ENCODE peak calls at places on chromosomes 12 and 14, in ten cellular contexts. R is Peyer's patch, V is heart left ventricle, G is neural progenitor cell, T is kidney epithelial cell, F is pancreas, H is A549, N is body of pancreas, E is AG10803, B is fibroblast of the aortic adventitia. Y is an unnamed sample.

GRCh38 chr14:45246633-45247173 is 6.3 kb downstream of the MIS18BP1 start:
- DNase-seq in R (no peak), V (no peak), G (no peak), T (no peak), F (no peak), H (no peak), N (no peak), E (no peak), B (no peak), Y (no peak)

GRCh38 chr14:23119362-23120327 is 590 bp upstream of the CEBPE start:
- DNase-seq in R (no peak), V (no peak), G (peak), T (no peak), F (no peak), H (no peak), N (peak), E (no peak), B (no peak), Y (no peak)

GRCh38 chr12:115160290-115161108 is 476.5 kb upstream of the TBX3 start:
- DNase-seq in R (no peak), V (no peak), G (no peak), T (no peak), F (no peak), H (no peak), N (no peak), E (no peak), B (no peak), Y (peak)

GRCh38 chr12:10305411-10305810 is 2.3 kb upstream of the KLRD1 start:
- DNase-seq in R (no peak), V (no peak), G (no peak), T (no peak), F (no peak), H (no peak), N (no peak), E (no peak), B (no peak), Y (no peak)

GRCh38 chr12:123991402-123991951 is 18.5 kb downstream of the ZNF664 start:
- DNase-seq in R (no peak), V (no peak), G (no peak), T (no peak), F (no peak), H (no peak), N (no peak), E (peak), B (no peak), Y (no peak)

GRCh38 chr14:38762845-38763244 is 340.2 kb downstream of the SEC23A start:
- DNase-seq in R (no peak), V (no peak), G (no peak), T (no peak), F (no peak), H (no peak), N (no peak), E (no peak), B (no peak), Y (no peak)

GRCh38 chr12:74317078-74317581 is 220.5 kb upstream of the ATXN7L3B start:
- DNase-seq in R (no peak), V (peak), G (peak), T (peak), F (no peak), H (peak), N (peak), E (no peak), B (peak), Y (peak)

GRCh38 chr14:105945891-105946290 is 419.5 kb downstream of the TMEM121 start:
- DNase-seq in R (no peak), V (no peak), G (no peak), T (no peak), F (peak), H (no peak), N (peak), E (no peak), B (no peak), Y (no peak)

GRCh38 chr14:104706733-104707628 is 17.0 kb upstream of the ADSS1 start:
- DNase-seq in R (no peak), V (no peak), G (no peak), T (no peak), F (no peak), H (no peak), N (no peak), E (no peak), B (no peak), Y (no peak)

GRCh38 chr14:60222820-60223219 is 26.2 kb upstream of the PPM1A start:
- DNase-seq in R (no peak), V (peak), G (no peak), T (no peak), F (peak), H (no peak), N (peak), E (no peak), B (no peak), Y (no peak)

GRCh38 chr14:84520711-84521338 is 1009.1 kb upstream of the FLRT2 start:
- DNase-seq in R (no peak), V (no peak), G (no peak), T (no peak), F (no peak), H (no peak), N (peak), E (peak), B (peak), Y (no peak)

GRCh38 chr14:101363261-101363555 is 198.1 kb upstream of the DIO3 start:
- DNase-seq in R (no peak), V (no peak), G (no peak), T (no peak), F (no peak), H (no peak), N (no peak), E (no peak), B (no peak), Y (no peak)

GRCh38 chr12:111274820-111275219 is 94.1 kb downstream of the PHETA1 start:
- DNase-seq in R (no peak), V (no peak), G (peak), T (no peak), F (no peak), H (peak), N (no peak), E (no peak), B (no peak), Y (no peak)

GRCh38 chr14:96889091-96889490 is 91.9 kb downstream of the VRK1 start:
- DNase-seq in R (no peak), V (no peak), G (no peak), T (no peak), F (no peak), H (no peak), N (no peak), E (no peak), B (no peak), Y (no peak)

GRCh38 chr12:120470150-120470817 is 736 bp upstream of the SRSF9 start:
- DNase-seq in R (no peak), V (no peak), G (peak), T (no peak), F (no peak), H (peak), N (no peak), E (peak), B (peak), Y (no peak)

GRCh38 chr14:24911324-24912095 is 138.4 kb downstream of the STXBP6 start:
- DNase-seq in R (no peak), V (no peak), G (no peak), T (no peak), F (peak), H (no peak), N (peak), E (peak), B (peak), Y (no peak)

DNA sequence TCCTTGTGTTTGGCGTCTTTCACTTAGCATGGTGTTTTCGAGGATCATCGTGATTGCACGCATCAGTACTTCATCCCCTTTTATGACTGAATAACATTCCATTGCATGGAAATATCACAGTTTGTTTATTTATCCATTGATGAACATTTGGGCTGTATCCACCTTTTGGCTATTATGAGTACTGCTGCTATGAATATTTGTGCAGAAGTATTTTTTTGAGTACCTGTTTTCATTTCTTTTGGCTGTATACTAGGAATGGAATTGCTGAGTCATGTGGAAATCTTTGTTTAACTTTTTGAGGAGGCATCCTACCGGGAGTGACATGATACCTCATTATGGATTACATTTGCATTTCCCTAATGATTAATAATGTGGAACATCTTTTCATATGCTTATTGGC is 66.4 kb downstream of the WNK1 start:
- DNase-seq in R (no peak), V (no peak), G (no peak), T (no peak), F (no peak), H (no peak), N (no peak), E (no peak), B (peak), Y (no peak)
- TF ChIP-seq CTCF in R (no peak), V (no peak), G (no peak), T (no peak), F (no peak), H (no peak), N (no peak), E (peak), B (peak), Y (no peak)

GRCh38 chr12:109741286-109741969 is 27.8 kb downstream of the FAM222A start:
- DNase-seq in R (no peak), V (no peak), G (no peak), T (no peak), F (no peak), H (no peak), N (peak), E (no peak), B (no peak), Y (peak)
- H3K4me3 ChIP-seq in R (no peak), V (no peak), G (no peak), T (no peak), F (no peak), H (no peak), N (no peak), E (no peak), B (no peak), Y (no peak)

GRCh38 chr12:131980263-131980662 is 30.5 kb downstream of the EP400 start:
- DNase-seq in R (no peak), V (no peak), G (no peak), T (no peak), F (no peak), H (no peak), N (no peak), E (no peak), B (peak), Y (no peak)
- TF ChIP-seq CTCF in R (no peak), V (no peak), G (no peak), T (no peak), F (no peak), H (peak), N (no peak), E (no peak), B (peak), Y (no peak)

GRCh38 chr12:50246873-50247612 is 36.3 kb downstream of the LIMA1 start:
- DNase-seq in R (peak), V (peak), G (no peak), T (peak), F (peak), H (peak), N (peak), E (peak), B (peak), Y (no peak)
- H3K4me3 ChIP-seq in R (no peak), V (no peak), G (no peak), T (no peak), F (no peak), H (no peak), N (no peak), E (no peak), B (no peak), Y (no peak)

DNA sequence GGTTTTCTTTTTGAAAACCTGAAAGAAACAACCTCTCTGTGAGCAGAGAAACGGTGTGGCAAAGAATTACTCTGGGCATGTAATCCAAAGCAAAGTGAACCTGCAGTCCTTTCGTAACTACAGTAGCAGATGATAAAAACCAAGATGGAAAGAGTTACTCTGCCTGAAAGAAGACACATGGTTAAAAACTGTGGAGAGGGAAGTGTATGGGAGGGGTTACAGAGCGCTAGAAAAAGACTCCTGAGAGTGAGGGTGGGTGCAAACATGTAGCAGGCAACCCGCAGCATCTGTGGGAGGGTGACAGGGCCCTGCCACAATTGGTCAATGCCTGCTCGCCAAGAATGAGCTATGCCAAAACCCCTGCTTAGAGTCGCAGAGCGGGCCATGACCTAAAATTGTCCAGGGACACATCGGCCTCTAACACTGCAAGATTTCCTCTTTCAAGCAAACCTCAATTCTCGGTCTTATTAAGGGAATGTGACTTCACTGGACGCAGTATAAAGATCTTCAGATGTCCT is 753 bp downstream of the PRKAG1 start:
- DNase-seq in R (peak), V (peak), G (no peak), T (no peak), F (no peak), H (no peak), N (peak), E (peak), B (no peak), Y (no peak)
- TF ChIP-seq CTCF in R (no peak), V (no peak), G (no peak), T (no peak), F (no peak), H (no peak), N (no peak), E (no peak), B (peak), Y (no peak)

GRCh38 chr12:54019924-54020586 is 8.2 kb upstream of the HOXC6 start:
- DNase-seq in R (no peak), V (peak), G (no peak), T (no peak), F (no peak), H (no peak), N (no peak), E (peak), B (no peak), Y (no peak)

GRCh38 chr12:54017027-54017788 is 8.4 kb downstream of the HOXC8 start:
- DNase-seq in R (no peak), V (no peak), G (peak), T (no peak), F (no peak), H (peak), N (no peak), E (no peak), B (no peak), Y (peak)

GRCh38 chr12:54017845-54018607 is 9.2 kb downstream of the HOXC8 start:
- DNase-seq in R (peak), V (peak), G (peak), T (peak), F (peak), H (peak), N (peak), E (peak), B (peak), Y (peak)

GRCh38 chr12:54019111-54019811 is 9.0 kb upstream of the HOXC6 start:
- DNase-seq in R (peak), V (no peak), G (peak), T (no peak), F (no peak), H (no peak), N (no peak), E (peak), B (no peak), Y (no peak)

DNA sequence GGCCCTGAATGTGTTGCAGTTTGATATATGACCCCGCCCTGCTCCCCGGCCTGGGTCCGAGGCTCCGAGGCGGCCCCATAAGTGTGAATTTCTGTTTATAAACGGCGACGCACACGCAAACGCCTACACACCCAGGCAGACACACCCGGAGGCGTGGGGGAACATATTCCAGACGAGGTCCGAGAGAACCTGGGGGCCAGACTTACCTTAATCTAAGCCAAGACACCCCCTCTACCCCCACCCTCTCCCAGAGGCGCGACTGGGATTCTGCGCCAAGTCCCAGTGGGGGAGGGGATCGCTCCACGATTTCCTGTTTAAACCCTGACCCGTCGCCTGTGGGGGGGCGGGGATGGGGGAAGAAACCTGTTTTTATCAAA is 9.6 kb upstream of the HOXC6 start:
- DNase-seq in R (peak), V (no peak), G (no peak), T (no peak), F (no peak), H (peak), N (no peak), E (peak), B (no peak), Y (no peak)
- H3K4me3 ChIP-seq in R (peak), V (peak), G (no peak), T (peak), F (no peak), H (peak), N (no peak), E (peak), B (no peak), Y (peak)

DNA sequence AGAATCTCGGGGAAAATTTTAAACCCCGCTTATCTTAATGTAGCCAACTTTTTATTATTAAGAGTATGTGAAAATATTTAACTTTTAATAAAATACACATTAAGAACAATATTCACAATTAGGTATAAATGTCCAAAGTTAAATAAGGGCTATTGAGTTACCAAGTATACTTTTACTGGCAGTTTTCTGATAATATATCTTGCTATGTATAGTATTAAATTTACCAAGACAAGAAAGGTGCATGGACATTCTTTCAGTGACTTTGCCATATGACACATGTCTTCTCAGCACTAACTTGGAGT is 115.4 kb downstream of the MON2 start:
- DNase-seq in R (no peak), V (no peak), G (no peak), T (no peak), F (no peak), H (no peak), N (no peak), E (no peak), B (no peak), Y (no peak)
- TF ChIP-seq CTCF in R (no peak), V (no peak), G (no peak), T (no peak), F (no peak), H (peak), N (no peak), E (no peak), B (no peak), Y (no peak)

DNA sequence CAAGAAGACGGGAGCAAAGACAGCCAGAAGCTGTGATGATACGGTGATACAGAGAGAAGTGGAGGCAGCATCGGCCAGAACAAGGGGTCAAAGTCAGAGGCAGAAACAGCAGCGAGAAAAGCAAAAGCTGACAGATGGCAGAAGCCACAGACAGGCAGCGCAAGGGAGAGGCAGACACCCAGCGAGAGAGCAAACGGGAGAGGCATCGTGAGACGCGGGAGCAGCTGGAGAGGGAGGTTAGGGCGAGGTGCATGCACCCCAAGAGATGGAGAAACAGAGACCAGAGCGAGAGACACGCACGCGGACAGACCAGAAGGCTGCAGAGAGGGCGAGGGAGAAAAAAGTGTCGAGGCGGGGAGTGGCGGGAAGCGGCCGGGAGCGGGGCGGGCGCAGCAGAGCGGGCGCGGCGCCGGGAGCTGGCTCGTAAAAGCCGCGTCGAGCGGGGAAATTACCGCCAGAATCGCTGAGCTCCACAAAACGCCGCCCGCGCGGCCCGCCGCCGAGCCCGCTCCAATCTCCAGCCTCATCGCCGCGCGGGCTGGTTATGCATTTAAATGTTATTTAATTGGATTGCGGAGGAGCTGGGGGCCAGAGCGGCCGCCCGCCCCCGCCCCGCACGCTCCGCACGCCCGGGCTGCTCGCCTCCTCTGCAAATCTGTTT is 15.6 kb downstream of the SMUG1 start:
- DNase-seq in R (peak), V (no peak), G (peak), T (no peak), F (no peak), H (no peak), N (peak), E (peak), B (peak), Y (no peak)
- H3K4me3 ChIP-seq in R (peak), V (peak), G (peak), T (peak), F (no peak), H (no peak), N (no peak), E (peak), B (peak), Y (peak)

GRCh38 chr14:75933712-75934296 is 48.0 kb downstream of the TGFB3 start:
- DNase-seq in R (no peak), V (no peak), G (no peak), T (no peak), F (no peak), H (no peak), N (no peak), E (no peak), B (no peak), Y (no peak)
- TF ChIP-seq CTCF in R (no peak), V (no peak), G (no peak), T (no peak), F (no peak), H (no peak), N (no peak), E (no peak), B (no peak), Y (no peak)

GRCh38 chr14:102795060-102795925 is 18.0 kb downstream of the TRAF3 start:
- DNase-seq in R (no peak), V (peak), G (peak), T (no peak), F (peak), H (peak), N (peak), E (peak), B (peak), Y (peak)
- H3K4me3 ChIP-seq in R (no peak), V (no peak), G (no peak), T (no peak), F (no peak), H (no peak), N (no peak), E (peak), B (peak), Y (no peak)